ENCODE peak calls at places on chromosomes 2 and 18, in eight cellular contexts. H is type B pancreatic cell, S is esophagus squamous epithelium, P is left lung, W is AG09319, F is upper lobe of right lung, O is cardiac fibroblast, T is ovary. M is an unnamed sample.

GRCh38 chr2:49222975-49223528 is 68.7 kb upstream of the FSHR start:
- DNase-seq in W (no peak), O (peak; percentile 10), S (no peak), F (no peak), P (no peak), H (no peak), T (no peak), M (no peak)

GRCh38 chr2:218166791-218167190 is at the start of gene CXCR1:
- DNase-seq in F (no peak), T (no peak), S (no peak), P (no peak), W (no peak), O (no peak), H (no peak), M (no peak)

GRCh38 chr2:107992069-107992468 is 5.7 kb downstream of the SLC5A7 start:
- DNase-seq in O (no peak), F (no peak), T (no peak), S (no peak), P (no peak), H (no peak), W (no peak), M (no peak)

GRCh38 chr2:30756051-30756719 is 51.1 kb downstream of the CAPN13 start:
- DNase-seq in W (no peak), H (no peak), O (peak; percentile 7), S (no peak), T (no peak), F (peak; percentile 28), P (peak; percentile 15), M (no peak)

GRCh38 chr18:3710712-3711269 is 260.8 kb downstream of the TGIF1 start:
- DNase-seq in O (peak; percentile 25), F (peak; percentile 77), H (no peak), S (no peak), T (no peak), P (peak; percentile 80), W (no peak), M (no peak)

GRCh38 chr18:75083761-75084160 is 125.2 kb downstream of the PTGR3 start:
- DNase-seq in F (no peak), W (no peak), T (no peak), S (no peak), P (no peak), H (peak; percentile 56), O (no peak), M (no peak)

GRCh38 chr2:48948400-48949110 is 193.0 kb upstream of the LHCGR start:
- DNase-seq in H (no peak), S (no peak), F (no peak), O (no peak), T (no peak), P (no peak), W (no peak), M (no peak)

GRCh38 chr2:129866391-129866790 is 113.1 kb upstream of the RAB6C start:
- DNase-seq in P (no peak), H (no peak), T (no peak), O (no peak), S (no peak), W (no peak), F (no peak), M (no peak)

GRCh38 chr2:241002275-241003046 is 4.0 kb downstream of the SNED1 start:
- DNase-seq in P (no peak), O (no peak), H (peak; percentile 37), F (no peak), W (no peak), T (no peak), S (no peak), M (no peak)

GRCh38 chr2:224038049-224038829 is 847 bp downstream of the SERPINE2 start:
- DNase-seq in T (peak; percentile 47), H (peak; percentile 73), P (no peak), F (peak; percentile 69), O (peak; percentile 49), S (no peak), W (no peak), M (peak; percentile 32)

GRCh38 chr2:185608799-185609198 is 129.8 kb upstream of the FSIP2 start:
- DNase-seq in S (no peak), H (no peak), F (no peak), O (no peak), W (no peak), P (no peak), T (no peak), M (no peak)

GRCh38 chr18:46715062-46715461 is 41.8 kb downstream of the ST8SIA5 start:
- DNase-seq in F (no peak), S (no peak), P (no peak), T (no peak), W (no peak), O (no peak), H (no peak), M (no peak)
- TF ChIP-seq CTCF in F (no peak), S (no peak), P (no peak), T (no peak), W (no peak), O (no peak), H (no peak), M (no peak)

GRCh38 chr2:209460151-209460761 is 36.4 kb downstream of the MAP2 start:
- DNase-seq in O (no peak), P (no peak), T (no peak), H (no peak), W (no peak), S (no peak), F (no peak), M (no peak)

GRCh38 chr2:209463835-209464234 is 40.0 kb downstream of the MAP2 start:
- DNase-seq in P (no peak), H (no peak), T (no peak), S (no peak), O (no peak), F (no peak), W (no peak), M (no peak)

GRCh38 chr2:209459359-209459758 is 35.5 kb downstream of the MAP2 start:
- DNase-seq in F (no peak), T (no peak), P (no peak), O (no peak), H (no peak), W (no peak), S (no peak), M (no peak)

GRCh38 chr2:209458018-209458979 is 34.5 kb downstream of the MAP2 start:
- DNase-seq in H (no peak), T (no peak), F (no peak), P (no peak), W (no peak), S (no peak), O (peak; percentile 17), M (no peak)

DNA sequence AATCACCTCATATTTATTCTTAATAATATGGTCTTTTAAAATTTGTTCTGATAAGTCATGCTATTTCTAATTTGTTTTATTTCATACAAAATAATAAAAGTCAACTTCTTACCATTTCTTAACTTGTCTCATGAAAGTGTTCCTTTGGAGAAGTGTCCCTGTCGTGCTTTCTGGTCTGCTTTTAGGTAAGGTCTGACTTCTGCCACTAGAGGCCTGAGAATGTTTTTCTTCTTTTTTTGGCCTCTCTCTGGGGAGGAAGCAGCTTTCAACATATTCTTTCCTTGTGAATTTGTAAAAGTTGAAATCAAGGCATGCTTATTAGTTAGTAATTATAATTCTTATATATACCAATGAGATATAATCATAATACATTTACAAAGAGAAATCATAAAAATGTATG is 39.4 kb downstream of the MAP2 start:
- DNase-seq in P (no peak), S (no peak), H (no peak), T (no peak), F (no peak), W (no peak), O (peak; percentile 37), M (no peak)
- TF ChIP-seq CTCF in P (no peak), S (no peak), H (peak; percentile 62), T (no peak), F (peak; percentile 17), W (no peak), O (peak; percentile 50), M (no peak)

DNA sequence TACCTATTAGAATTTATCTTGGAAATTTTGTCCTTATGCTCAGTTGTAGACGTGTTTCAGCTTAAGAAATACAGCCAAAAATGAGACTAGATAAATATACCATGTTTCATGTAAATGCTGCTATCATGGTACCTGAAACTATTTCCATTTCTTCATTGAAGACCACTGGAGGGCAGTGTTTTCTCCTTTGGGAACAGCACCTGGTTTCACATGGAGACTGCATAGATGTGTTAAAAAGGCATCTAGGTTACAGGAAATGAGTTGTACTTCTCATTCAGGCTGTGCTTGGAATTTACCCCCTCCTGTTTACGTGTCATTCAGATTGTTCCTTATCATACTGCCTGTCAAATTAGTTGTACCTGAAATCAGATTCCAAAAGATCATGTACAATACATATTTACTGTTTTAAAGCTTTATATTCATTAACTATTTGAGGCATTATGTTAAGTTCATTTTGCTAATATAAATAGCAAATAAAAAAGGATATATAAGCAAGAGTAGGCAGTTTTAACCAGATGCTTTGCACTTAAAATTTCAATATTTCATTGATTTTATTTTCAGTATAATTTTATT is 57.3 kb upstream of the PSMD14 start:
- DNase-seq in F (no peak), W (no peak), O (peak; percentile 54), T (no peak), S (no peak), P (no peak), H (no peak), M (peak; percentile 38)
- TF ChIP-seq CTCF in F (peak; percentile 57), W (peak; percentile 58), O (peak; percentile 58), T (no peak), S (peak; percentile 32), P (peak; percentile 18), H (peak; percentile 80), M (peak; percentile 48)

GRCh38 chr2:10786240-10786982 is 26.2 kb downstream of the PDIA6 start:
- DNase-seq in T (no peak), W (no peak), F (no peak), H (no peak), O (no peak), S (no peak), P (no peak), M (no peak)

GRCh38 chr2:10784719-10785118 is 27.9 kb downstream of the PDIA6 start:
- DNase-seq in O (no peak), F (no peak), W (no peak), P (no peak), T (no peak), S (no peak), H (peak; percentile 36), M (no peak)

GRCh38 chr2:10785260-10785659 is 27.3 kb downstream of the PDIA6 start:
- DNase-seq in O (no peak), T (no peak), H (peak; percentile 37), W (no peak), F (no peak), S (no peak), P (no peak), M (no peak)

GRCh38 chr2:10788855-10789254 is 23.7 kb downstream of the PDIA6 start:
- DNase-seq in H (no peak), T (no peak), W (no peak), O (no peak), F (no peak), S (no peak), P (no peak), M (no peak)

DNA sequence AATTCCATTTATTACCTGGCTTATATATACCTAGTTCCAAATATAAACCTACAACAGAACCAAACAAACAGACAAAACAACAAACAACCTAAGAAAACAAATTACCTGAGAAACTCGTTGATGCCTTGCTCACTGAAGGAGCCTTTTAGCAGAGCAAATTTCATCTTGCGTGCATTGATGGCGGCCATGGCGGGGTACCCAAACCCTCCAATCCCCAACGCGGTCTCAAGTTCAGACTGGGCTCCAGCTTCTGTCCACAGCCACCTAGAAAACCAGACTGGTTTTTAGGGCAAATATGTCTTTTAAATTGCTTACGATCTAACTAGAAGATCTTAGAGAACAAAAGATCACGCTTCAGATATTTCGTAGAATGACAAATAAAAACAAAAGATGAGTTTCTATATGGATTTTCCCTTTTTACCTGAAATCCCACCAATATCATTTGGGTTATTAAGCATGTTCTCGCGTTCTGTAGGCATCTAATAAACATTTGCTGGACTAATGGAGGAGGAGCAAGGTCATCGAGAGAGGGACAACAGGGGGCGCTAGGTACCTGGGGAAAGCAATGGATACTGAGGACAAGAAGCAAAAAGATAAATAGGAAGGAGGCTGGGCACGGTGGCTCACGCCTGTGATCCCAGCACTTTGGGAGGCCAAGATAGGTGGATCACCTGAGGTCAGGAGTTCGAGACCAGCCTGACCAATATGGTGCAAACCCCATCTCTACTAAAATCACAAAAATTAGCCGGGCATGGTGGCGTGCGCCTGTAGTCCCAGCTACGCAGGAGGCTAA is 25.2 kb downstream of the PDIA6 start:
- DNase-seq in S (no peak), F (no peak), H (no peak), W (no peak), O (no peak), T (no peak), P (no peak), M (peak; percentile 30)
- TF ChIP-seq CTCF in S (peak; percentile 22), F (peak; percentile 13), H (peak; percentile 40), W (peak; percentile 14), O (peak; percentile 33), T (no peak), P (no peak), M (peak; percentile 41)